ENCODE peak calls at places on chromosomes 16 and 17, in six cellular contexts. X is PC-9, O is neural progenitor cell, A is PC-3, J is GM23248, F is GM23338. E is an unnamed sample.

GRCh38 chr16:31211960-31212359 is 2.0 kb upstream of the TRIM72 start:
- DNase-seq in X (no peak), O (no peak), A (no peak), J (no peak), F (no peak), E (no peak)

GRCh38 chr16:60771138-60771537 is 1265.1 kb downstream of the CDH8 start:
- DNase-seq in X (no peak), O (no peak), A (no peak), J (no peak), F (no peak), E (no peak)

GRCh38 chr17:58447039-58447975 is 30.0 kb upstream of the RNF43 start:
- DNase-seq in X (peak; percentile 79), O (peak; percentile 88), A (peak; percentile 97), J (peak; percentile 86), F (peak; percentile 94), E (peak; percentile 84)

GRCh38 chr16:53817812-53818211 is 113.9 kb downstream of the FTO start:
- DNase-seq in X (no peak), O (no peak), A (peak; percentile 10), J (peak; percentile 58), F (no peak), E (no peak)

GRCh38 chr17:56798916-56799315 is 34.8 kb downstream of the C17orf67 start:
- DNase-seq in X (no peak), O (peak; percentile 63), A (no peak), J (peak; percentile 17), F (peak; percentile 86), E (peak; percentile 54)

GRCh38 chr17:16933317-16934132 is 38.4 kb downstream of the TNFRSF13B start:
- DNase-seq in X (peak; percentile 52), O (no peak), A (peak; percentile 22), J (no peak), F (no peak), E (no peak)

GRCh38 chr17:29241015-29241963 is 5.4 kb upstream of the CRYBA1 start:
- DNase-seq in X (peak; percentile 97), O (peak; percentile 81), A (peak; percentile 87), J (peak; percentile 99), F (peak; percentile 58), E (no peak)

GRCh38 chr16:67198238-67198734 is 645 bp upstream of the ELMO3 start:
- DNase-seq in X (peak; percentile 43), O (peak; percentile 53), A (peak; percentile 30), J (peak; percentile 65), F (peak; percentile 68), E (no peak)

GRCh38 chr16:75703341-75703740 is 2.1 kb upstream of the DUXB start:
- DNase-seq in X (no peak), O (no peak), A (no peak), J (peak; percentile 59), F (no peak), E (no peak)

GRCh38 chr17:77504652-77505459 is 364.1 kb downstream of the SEC14L1 start:
- DNase-seq in X (no peak), O (no peak), A (no peak), J (no peak), F (no peak), E (no peak)

GRCh38 chr16:30651124-30652004 is 604 bp downstream of the PRR14 start:
- DNase-seq in X (peak; percentile 45), O (peak; percentile 84), A (peak; percentile 64), J (peak; percentile 87), F (peak; percentile 72), E (peak; percentile 88)

GRCh38 chr17:79023886-79024771 is at the start of gene C1QTNF1:
- DNase-seq in X (no peak), O (peak; percentile 86), A (peak; percentile 75), J (peak; percentile 78), F (peak; percentile 87), E (peak; percentile 21)

GRCh38 chr17:13346996-13347762 is 254.6 kb downstream of the HS3ST3A1 start:
- DNase-seq in X (no peak), O (no peak), A (peak; percentile 91), J (peak; percentile 98), F (no peak), E (no peak)

GRCh38 chr16:81448154-81449131 is 3.8 kb downstream of the CMIP start:
- DNase-seq in X (no peak), O (peak; percentile 68), A (peak; percentile 32), J (no peak), F (peak; percentile 44), E (no peak)

DNA sequence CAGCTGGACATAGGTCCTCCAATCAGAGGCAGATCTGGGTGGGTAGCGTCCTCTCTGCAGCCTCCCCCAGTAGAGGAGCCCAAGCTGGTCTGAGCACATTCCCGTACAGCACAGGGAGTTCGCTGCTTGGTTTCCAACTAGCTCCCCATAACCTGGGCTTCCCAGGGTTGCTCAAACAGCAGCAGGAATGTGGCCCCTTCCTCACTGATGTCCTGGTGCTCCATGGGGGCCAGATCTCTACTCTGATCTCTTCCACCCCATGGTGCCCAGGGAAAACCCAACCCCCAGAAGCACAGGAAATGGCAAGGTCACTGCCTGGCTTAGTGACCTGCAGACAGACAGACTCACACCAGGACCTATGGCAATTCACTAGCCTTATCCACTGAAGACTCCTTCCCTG is 11.1 kb upstream of the MMP2 start:
- DNase-seq in X (no peak), O (no peak), A (no peak), J (no peak), F (peak; percentile 6), E (no peak)
- TF ChIP-seq EZH2 in X (no peak), O (no peak), A (no peak), J (no peak), F (no peak), E (no peak)

GRCh38 chr16:61929801-61930200 is 106.4 kb downstream of the CDH8 start:
- DNase-seq in X (no peak), O (no peak), A (peak; percentile 79), J (no peak), F (no peak), E (no peak)

GRCh38 chr16:61936522-61936921 is 99.7 kb downstream of the CDH8 start:
- DNase-seq in X (no peak), O (peak; percentile 36), A (peak; percentile 11), J (no peak), F (peak; percentile 55), E (no peak)

GRCh38 chr16:61937646-61938045 is 98.6 kb downstream of the CDH8 start:
- DNase-seq in X (no peak), O (no peak), A (no peak), J (no peak), F (no peak), E (no peak)

GRCh38 chr16:61934591-61934990 is 101.6 kb downstream of the CDH8 start:
- DNase-seq in X (no peak), O (no peak), A (no peak), J (no peak), F (no peak), E (no peak)
- H2AFZ ChIP-seq in X (no peak overlapping the region), O (no peak overlapping the region), A (no peak overlapping the region), J (no peak overlapping the region), F (no peak overlapping the region), E (no peak overlapping the region)

GRCh38 chr17:64118452-64118979 is 11.4 kb downstream of the ERN1 start:
- DNase-seq in X (no peak), O (no peak), A (no peak), J (peak; percentile 45), F (no peak), E (no peak)
- H3F3A ChIP-seq in X (peaks cover 47% of the 10 kb centered on the region), O (no peaks in the 10 kb centered on the region), A (peaks cover 7% of the 10 kb centered on the region), J (peaks cover 28% of the 10 kb centered on the region), F (no peaks in the 10 kb centered on the region), E (peaks cover 65% of the 10 kb centered on the region)

GRCh38 chr16:1107731-1108130 is 11.7 kb upstream of the C1QTNF8 start:
- DNase-seq in X (no peak), O (no peak), A (no peak), J (no peak), F (no peak), E (no peak)

GRCh38 chr16:1107141-1107540 is 11.1 kb upstream of the C1QTNF8 start:
- DNase-seq in X (no peak), O (no peak), A (no peak), J (no peak), F (no peak), E (no peak)

GRCh38 chr16:1106659-1107058 is 10.6 kb upstream of the C1QTNF8 start:
- DNase-seq in X (no peak), O (no peak), A (no peak), J (no peak), F (no peak), E (no peak)

GRCh38 chr16:1109648-1110047 is 13.6 kb upstream of the C1QTNF8 start:
- DNase-seq in X (no peak), O (no peak), A (no peak), J (no peak), F (no peak), E (no peak)

DNA sequence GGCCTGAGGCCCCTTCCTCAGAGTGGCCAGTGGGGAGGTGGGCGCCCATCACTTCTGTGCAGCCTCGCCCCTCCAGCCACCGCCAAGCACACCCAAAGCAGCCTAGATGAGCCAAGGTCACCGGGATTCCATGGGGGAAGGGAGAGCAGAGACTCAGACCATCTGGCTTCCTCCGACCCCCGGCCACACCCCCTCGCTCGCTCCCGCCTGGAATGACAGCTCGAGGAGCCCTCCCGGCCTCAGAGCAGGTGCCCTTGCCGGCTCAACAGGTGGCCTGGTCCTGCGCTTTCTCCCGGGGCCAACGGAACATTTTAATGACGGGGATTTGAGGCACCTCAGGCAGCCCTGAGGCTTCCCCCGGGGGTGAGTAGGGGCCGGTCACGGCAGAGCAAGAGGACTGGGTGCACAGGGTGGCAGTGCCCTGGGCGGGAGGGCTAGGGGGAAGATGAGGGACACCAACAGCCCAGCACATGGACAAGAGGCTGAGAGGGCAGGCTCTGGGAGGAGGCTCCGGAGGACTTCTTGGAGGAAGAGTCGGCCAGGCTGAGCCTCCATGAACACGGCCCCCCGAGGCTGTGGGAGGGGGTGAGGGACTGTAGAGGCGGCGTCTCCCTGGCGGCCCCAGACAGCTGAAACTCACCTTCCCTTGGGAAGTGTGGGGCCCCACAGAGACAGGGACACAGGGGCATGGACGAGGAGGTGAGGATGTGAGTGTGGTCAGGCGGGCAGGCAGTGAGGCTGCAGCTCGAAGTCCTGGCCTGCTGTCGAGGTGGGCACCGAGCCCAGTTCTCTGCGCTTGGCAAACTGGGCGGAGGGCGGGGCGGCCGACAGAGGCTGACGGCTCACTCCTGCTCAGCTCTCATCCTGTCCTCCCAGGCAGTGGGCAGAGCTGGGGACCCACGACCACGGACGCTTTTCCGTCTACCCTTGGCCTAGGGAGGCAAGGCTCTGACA is 12.5 kb upstream of the C1QTNF8 start:
- DNase-seq in X (no peak), O (no peak), A (peak; percentile 49), J (peak; percentile 59), F (no peak), E (no peak)
- TF ChIP-seq EZH2 in X (peak; percentile 84), O (no peak), A (no peak), J (no peak), F (no peak), E (no peak)

GRCh38 chr17:1626333-1626732 is 2.3 kb downstream of the SLC43A2 start:
- DNase-seq in X (no peak), O (peak; percentile 73), A (no peak), J (no peak), F (no peak), E (no peak)
- H2AFZ ChIP-seq in X (no peak overlapping the region), O (no peak overlapping the region), A (no peak overlapping the region), J (no peak overlapping the region), F (no peak overlapping the region), E (no peak overlapping the region)

GRCh38 chr16:83269541-83269940 is 538.2 kb upstream of the HSBP1 start:
- DNase-seq in X (no peak), O (no peak), A (no peak), J (no peak), F (no peak), E (no peak)
- H3F3A ChIP-seq in X (no peaks in the 10 kb centered on the region), O (no peaks in the 10 kb centered on the region), A (no peaks in the 10 kb centered on the region), J (peaks cover 7% of the 10 kb centered on the region), F (no peaks in the 10 kb centered on the region), E (no peaks in the 10 kb centered on the region)